ENCODE peak calls at places on chromosomes 12 and 14, in nine cellular contexts. K is heart right ventricle; L is CD4-positive, CD25-positive, alpha-beta regulatory T cell; I is hepatocyte; T is aorta; Y is vagina; R is upper lobe of right lung; O is sigmoid colon; X is upper lobe of left lung. P is an unnamed sample.

GRCh38 chr12:128551266-128552025 is 272.3 kb downstream of the SLC15A4 start:
- DNase-seq in K (no peak), L (no peak), I (no peak), T (no peak), Y (no peak), R (no peak), O (no peak), X (no peak), P (no peak)

GRCh38 chr12:132427999-132428871 is 61.7 kb upstream of the FBRSL1 start:
- DNase-seq in K (no peak), L (no peak), I (peak; percentile 67), T (no peak), Y (no peak), R (no peak), O (no peak), X (no peak), P (no peak)

GRCh38 chr12:100199347-100200136 is 1.1 kb upstream of the ACTR6 start:
- DNase-seq in K (peak; percentile 76), L (peak; percentile 81), I (peak; percentile 79), T (peak; percentile 84), Y (no peak), R (peak; percentile 93), O (peak; percentile 83), X (peak; percentile 89), P (peak; percentile 35)

GRCh38 chr12:49624919-49625577 is 1.7 kb downstream of the PRPF40B start:
- DNase-seq in K (no peak), L (no peak), I (no peak), T (no peak), Y (no peak), R (no peak), O (no peak), X (no peak), P (no peak)

GRCh38 chr14:30291216-30291615 is 267.7 kb upstream of the G2E3 start:
- DNase-seq in K (no peak), L (no peak), I (no peak), T (no peak), Y (no peak), R (no peak), O (no peak), X (no peak), P (no peak)

GRCh38 chr14:39946796-39947195 is 514.6 kb upstream of the FBXO33 start:
- DNase-seq in K (no peak), L (no peak), I (peak; percentile 13), T (no peak), Y (no peak), R (no peak), O (no peak), X (no peak), P (no peak)

GRCh38 chr14:96071561-96071960 is 32.4 kb downstream of the C14orf132 start:
- DNase-seq in K (no peak), L (no peak), I (no peak), T (no peak), Y (no peak), R (no peak), O (peak; percentile 32), X (no peak), P (no peak)

GRCh38 chr12:106712768-106713167 is 61.7 kb upstream of the RIC8B start:
- DNase-seq in K (no peak), L (no peak), I (no peak), T (no peak), Y (no peak), R (no peak), O (no peak), X (no peak), P (no peak)

GRCh38 chr12:111393700-111394275 is 11.9 kb upstream of the SH2B3 start:
- DNase-seq in K (peak; percentile 32), L (no peak), I (no peak), T (peak; percentile 85), Y (no peak), R (peak; percentile 88), O (peak; percentile 83), X (peak; percentile 89), P (peak; percentile 60)

GRCh38 chr14:100618763-100619320 is 31.6 kb upstream of the BEGAIN start:
- DNase-seq in K (no peak), L (no peak), I (no peak), T (no peak), Y (no peak), R (peak; percentile 7), O (peak; percentile 6), X (no peak), P (no peak)

GRCh38 chr14:69713127-69713800 is 53.7 kb upstream of the SRSF5 start:
- DNase-seq in K (no peak), L (no peak), I (no peak), T (no peak), Y (no peak), R (no peak), O (no peak), X (peak; percentile 61), P (peak; percentile 54)

GRCh38 chr14:56056031-56056430 is 62.2 kb upstream of the PELI2 start:
- DNase-seq in K (no peak), L (no peak), I (no peak), T (no peak), Y (no peak), R (no peak), O (no peak), X (no peak), P (no peak)

GRCh38 chr12:6638305-6638704 is 2.5 kb upstream of the LPAR5 start:
- DNase-seq in K (no peak), L (no peak), I (no peak), T (peak; percentile 73), Y (no peak), R (no peak), O (no peak), X (peak; percentile 28), P (peak; percentile 27)

GRCh38 chr12:2324375-2324774 is 271.6 kb downstream of the CACNA1C start:
- DNase-seq in K (no peak), L (no peak), I (no peak), T (no peak), Y (no peak), R (no peak), O (peak; percentile 81), X (no peak), P (peak; percentile 83)

GRCh38 chr12:28535216-28535615 is 345.0 kb downstream of the CCDC91 start:
- DNase-seq in K (no peak), L (no peak), I (no peak), T (no peak), Y (no peak), R (no peak), O (no peak), X (no peak), P (no peak)

GRCh38 chr14:25411933-25412757 is 362.2 kb upstream of the STXBP6 start:
- DNase-seq in K (no peak), L (no peak), I (peak; percentile 16), T (no peak), Y (no peak), R (no peak), O (peak; percentile 69), X (no peak), P (peak; percentile 12)

GRCh38 chr12:24895612-24896011 is 53.3 kb downstream of the BCAT1 start:
- DNase-seq in K (no peak), L (no peak), I (no peak), T (no peak), Y (no peak), R (no peak), O (no peak), X (no peak), P (no peak)
- H3K36me3 ChIP-seq in K (no peaks in the 10 kb centered on the region), L (no peaks in the 10 kb centered on the region), I (no peaks in the 10 kb centered on the region), T (no peaks in the 10 kb centered on the region), Y (no peaks in the 10 kb centered on the region), R (no peaks in the 10 kb centered on the region), O (no peaks in the 10 kb centered on the region), X (no peaks in the 10 kb centered on the region), P (no peaks in the 10 kb centered on the region)

GRCh38 chr12:83173250-83173649 is 486.5 kb downstream of the TMTC2 start:
- DNase-seq in K (no peak), L (no peak), I (no peak), T (no peak), Y (no peak), R (no peak), O (no peak), X (no peak), P (no peak)

GRCh38 chr12:83172441-83172840 is 485.7 kb downstream of the TMTC2 start:
- DNase-seq in K (no peak), L (no peak), I (no peak), T (no peak), Y (no peak), R (no peak), O (no peak), X (no peak), P (no peak)

GRCh38 chr12:83168756-83169155 is 482.1 kb downstream of the TMTC2 start:
- DNase-seq in K (no peak), L (no peak), I (no peak), T (no peak), Y (no peak), R (no peak), O (no peak), X (no peak), P (no peak)
- H3K27ac ChIP-seq in K (no peak overlapping the region), L (no peak overlapping the region), I (no peak overlapping the region), T (no peak overlapping the region), Y (no peak overlapping the region), R (no peak overlapping the region), O (no peak overlapping the region), X (no peak overlapping the region), P (no peak overlapping the region)

DNA sequence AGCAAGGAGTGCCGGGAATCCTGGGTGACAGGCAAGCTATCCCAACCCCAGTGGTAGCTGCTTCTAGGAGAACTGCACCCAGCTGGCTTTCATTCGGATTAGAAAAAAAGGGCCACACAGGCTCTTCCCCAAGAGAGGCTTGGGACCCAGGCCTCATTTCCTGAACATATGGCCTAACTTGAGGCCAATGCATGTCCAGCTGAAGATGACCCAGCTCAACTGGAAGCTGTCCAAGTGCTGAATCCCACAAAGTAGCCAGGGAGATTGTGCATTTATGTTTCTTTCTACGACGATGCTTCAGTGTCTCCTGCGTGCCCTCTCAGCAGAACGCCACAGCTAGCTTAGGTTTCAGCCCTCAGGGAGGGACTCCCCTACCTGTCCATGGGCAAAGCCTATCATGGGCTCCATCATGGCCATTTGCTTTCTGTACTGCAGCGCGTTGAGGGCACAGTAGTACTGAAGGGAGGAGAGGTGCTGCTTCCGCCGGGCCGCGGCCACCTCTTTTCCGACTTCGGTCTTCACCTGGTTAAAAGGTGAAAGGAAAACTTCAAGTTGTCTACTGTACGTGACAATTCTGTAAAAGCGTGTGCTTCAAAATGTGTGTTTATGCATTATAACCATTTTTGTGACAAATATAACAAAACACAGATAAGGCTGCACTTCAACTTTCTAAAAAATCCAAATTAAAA is 29.1 kb downstream of the APPL2 start:
- DNase-seq in K (no peak), L (no peak), I (no peak), T (no peak), Y (no peak), R (no peak), O (no peak), X (no peak), P (no peak)
- H3K9me3 ChIP-seq in K (no peaks in the 10 kb centered on the region), L (no peaks in the 10 kb centered on the region), I (no peaks in the 10 kb centered on the region), T (no peaks in the 10 kb centered on the region), Y (no peaks in the 10 kb centered on the region), R (no peaks in the 10 kb centered on the region), O (no peaks in the 10 kb centered on the region), X (no peaks in the 10 kb centered on the region), P (no peaks in the 10 kb centered on the region)

DNA sequence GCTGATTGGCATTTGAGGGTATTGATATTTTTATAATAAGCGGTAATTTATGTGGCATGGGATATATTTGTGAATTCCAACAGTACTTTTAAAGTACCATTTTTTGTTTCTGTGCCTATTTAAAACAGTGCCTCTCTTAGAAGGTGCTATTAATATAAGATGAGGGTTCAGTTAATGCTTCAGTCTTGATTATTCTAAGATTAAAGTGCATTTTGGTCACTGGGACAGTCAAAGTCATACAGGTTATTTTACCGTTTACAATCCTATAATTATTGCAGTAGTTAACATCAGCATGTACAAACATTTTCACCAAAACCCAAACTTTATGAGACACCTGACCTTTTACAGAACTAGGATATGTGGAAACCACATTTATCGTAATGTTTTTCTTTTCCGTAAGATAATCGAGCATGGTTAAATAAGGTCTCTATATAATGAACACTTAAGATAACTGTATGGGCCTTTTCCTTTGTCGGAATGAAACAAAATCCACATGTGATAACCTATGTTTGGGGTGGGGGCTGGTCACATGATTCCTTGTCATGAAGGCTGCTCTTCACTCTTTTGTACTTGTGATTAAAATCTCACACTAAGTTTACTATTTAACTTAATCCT is 37.7 kb upstream of the DNM1L start:
- DNase-seq in K (no peak), L (no peak), I (no peak), T (no peak), Y (no peak), R (no peak), O (no peak), X (no peak), P (no peak)
- H3K36me3 ChIP-seq in K (peaks cover 100% of the 10 kb centered on the region), L (no peaks in the 10 kb centered on the region), I (no peaks in the 10 kb centered on the region), T (peaks cover 9% of the 10 kb centered on the region), Y (no peaks in the 10 kb centered on the region), R (peaks cover 88% of the 10 kb centered on the region), O (no peaks in the 10 kb centered on the region), X (peaks cover 42% of the 10 kb centered on the region), P (peaks cover 73% of the 10 kb centered on the region)

P was measured in gastrocnemius medialis.